ENCODE peak calls at places on chromosomes 13 and 19, in four cellular contexts. One of them, this sample, is unnamed.

GRCh38 chr19:5113633-5114586 is 145.0 kb downstream of the KDM4B start:
- DNase-seq in C1 segment of cervical spinal cord: no peak
- DNase-seq in GDM1: no peak
- DNase-seq in NCI-H748 treated with DMSO at 0.1 percent for 48 hours: no peak
- DNase-seq in this sample: no peak

GRCh38 chr19:17243854-17244617 is 1.7 kb downstream of the NR2F6 start:
- DNase-seq in C1 segment of cervical spinal cord: no peak
- DNase-seq in NCI-H748 treated with DMSO at 0.1 percent for 48 hours: no peak
- DNase-seq in GDM1: no peak
- DNase-seq in this sample: no peak

GRCh38 chr13:59722580-59722900 is 441.2 kb downstream of the DIAPH3 start:
- DNase-seq in C1 segment of cervical spinal cord: no peak
- DNase-seq in GDM1: peak; percentile 70
- DNase-seq in NCI-H748 treated with DMSO at 0.1 percent for 48 hours: no peak
- DNase-seq in this sample: no peak

GRCh38 chr13:98295371-98295770 is 118.3 kb upstream of the RNF113B start:
- DNase-seq in GDM1: no peak
- DNase-seq in C1 segment of cervical spinal cord: no peak
- DNase-seq in NCI-H748 treated with DMSO at 0.1 percent for 48 hours: no peak
- DNase-seq in this sample: no peak

GRCh38 chr13:31909889-31910551 is 121.6 kb upstream of the FRY start:
- DNase-seq in GDM1: peak; percentile 34
- DNase-seq in C1 segment of cervical spinal cord: no peak
- DNase-seq in NCI-H748 treated with DMSO at 0.1 percent for 48 hours: peak; percentile 99
- DNase-seq in this sample: peak; percentile 59

GRCh38 chr13:111399776-111400505 is 79.5 kb downstream of the TEX29 start:
- DNase-seq in NCI-H748 treated with DMSO at 0.1 percent for 48 hours: no peak
- DNase-seq in GDM1: no peak
- DNase-seq in C1 segment of cervical spinal cord: no peak
- DNase-seq in this sample: no peak

GRCh38 chr19:55005684-55006488 is 32.2 kb downstream of the GP6 start:
- DNase-seq in NCI-H748 treated with DMSO at 0.1 percent for 48 hours: peak; percentile 97
- DNase-seq in C1 segment of cervical spinal cord: peak; percentile 7
- DNase-seq in GDM1: peak; percentile 90
- DNase-seq in this sample: peak; percentile 67

GRCh38 chr13:98802548-98802947 is 50.1 kb upstream of the SLC15A1 start:
- DNase-seq in GDM1: no peak
- DNase-seq in C1 segment of cervical spinal cord: no peak
- DNase-seq in NCI-H748 treated with DMSO at 0.1 percent for 48 hours: no peak
- DNase-seq in this sample: no peak

This sample was measured in bronchial epithelial cell.